ENCODE peak calls at places on chromosomes 5 and 9, in six cellular contexts. One of them, this sample, is unnamed.
A peak's percentile ranks its signal among the peaks of the same experiment; 100 is the strongest.

GRCh38 chr5:132737982-132738770 is 830 bp upstream of the KIF3A start:
- DNase-seq in CD8-positive, alpha-beta T cell: no peak
- DNase-seq in gastrocnemius medialis: no peak
- DNase-seq in lung: no peak
- DNase-seq in uterus: no peak
- DNase-seq in sigmoid colon: no peak
- DNase-seq in this sample: no peak

GRCh38 chr9:135504262-135505229 is 4.1 kb downstream of the MRPS2 start:
- DNase-seq in CD8-positive, alpha-beta T cell: peak; percentile 58
- DNase-seq in gastrocnemius medialis: peak; percentile 16
- DNase-seq in lung: peak; percentile 51
- DNase-seq in uterus: peak; percentile 37
- DNase-seq in sigmoid colon: peak; percentile 74
- DNase-seq in this sample: no peak

GRCh38 chr5:133818031-133818431 is 150.4 kb downstream of the C5orf15 start:
- DNase-seq in CD8-positive, alpha-beta T cell: no peak
- DNase-seq in gastrocnemius medialis: peak; percentile 92
- DNase-seq in lung: no peak
- DNase-seq in uterus: peak; percentile 52
- DNase-seq in sigmoid colon: peak; percentile 78
- DNase-seq in this sample: peak; percentile 32

GRCh38 chr5:134162592-134162991 is 14.2 kb downstream of the SKP1 start:
- DNase-seq in CD8-positive, alpha-beta T cell: no peak
- DNase-seq in gastrocnemius medialis: no peak
- DNase-seq in lung: no peak
- DNase-seq in uterus: no peak
- DNase-seq in sigmoid colon: no peak
- DNase-seq in this sample: no peak

GRCh38 chr5:50767588-50767987 is 101.2 kb downstream of the PARP8 start:
- DNase-seq in CD8-positive, alpha-beta T cell: no peak
- DNase-seq in gastrocnemius medialis: no peak
- DNase-seq in lung: no peak
- DNase-seq in uterus: no peak
- DNase-seq in sigmoid colon: no peak
- DNase-seq in this sample: no peak

GRCh38 chr9:107750741-107751521 is 261.4 kb upstream of the KLF4 start:
- DNase-seq in CD8-positive, alpha-beta T cell: no peak
- DNase-seq in gastrocnemius medialis: peak; percentile 88
- DNase-seq in lung: peak; percentile 75
- DNase-seq in uterus: peak; percentile 90
- DNase-seq in sigmoid colon: peak; percentile 96
- DNase-seq in this sample: peak; percentile 97

GRCh38 chr9:131661954-131662621 is 77.8 kb downstream of the RAPGEF1 start:
- DNase-seq in CD8-positive, alpha-beta T cell: peak; percentile 74
- DNase-seq in gastrocnemius medialis: no peak
- DNase-seq in lung: no peak
- DNase-seq in uterus: no peak
- DNase-seq in sigmoid colon: no peak
- DNase-seq in this sample: no peak

GRCh38 chr9:38249587-38250210 is 142.8 kb upstream of the ALDH1B1 start:
- DNase-seq in CD8-positive, alpha-beta T cell: no peak
- DNase-seq in gastrocnemius medialis: no peak
- DNase-seq in lung: no peak
- DNase-seq in uterus: no peak
- DNase-seq in sigmoid colon: no peak
- DNase-seq in this sample: peak; percentile 39

GRCh38 chr5:174608631-174609097 is 115.7 kb upstream of the MSX2 start:
- DNase-seq in CD8-positive, alpha-beta T cell: no peak
- DNase-seq in gastrocnemius medialis: no peak
- DNase-seq in lung: peak; percentile 68
- DNase-seq in uterus: peak; percentile 14
- DNase-seq in sigmoid colon: peak; percentile 70
- DNase-seq in this sample: peak; percentile 31

GRCh38 chr5:134130239-134130945 is 15.9 kb downstream of the TCF7 start:
- DNase-seq in CD8-positive, alpha-beta T cell: peak; percentile 30
- DNase-seq in gastrocnemius medialis: no peak
- DNase-seq in lung: no peak
- DNase-seq in uterus: no peak
- DNase-seq in sigmoid colon: no peak
- DNase-seq in this sample: no peak

GRCh38 chr5:138441221-138441620 is 2.4 kb downstream of the REEP2 start:
- DNase-seq in CD8-positive, alpha-beta T cell: no peak
- DNase-seq in gastrocnemius medialis: no peak
- DNase-seq in lung: no peak
- DNase-seq in uterus: no peak
- DNase-seq in sigmoid colon: no peak
- DNase-seq in this sample: peak; percentile 54

DNA sequence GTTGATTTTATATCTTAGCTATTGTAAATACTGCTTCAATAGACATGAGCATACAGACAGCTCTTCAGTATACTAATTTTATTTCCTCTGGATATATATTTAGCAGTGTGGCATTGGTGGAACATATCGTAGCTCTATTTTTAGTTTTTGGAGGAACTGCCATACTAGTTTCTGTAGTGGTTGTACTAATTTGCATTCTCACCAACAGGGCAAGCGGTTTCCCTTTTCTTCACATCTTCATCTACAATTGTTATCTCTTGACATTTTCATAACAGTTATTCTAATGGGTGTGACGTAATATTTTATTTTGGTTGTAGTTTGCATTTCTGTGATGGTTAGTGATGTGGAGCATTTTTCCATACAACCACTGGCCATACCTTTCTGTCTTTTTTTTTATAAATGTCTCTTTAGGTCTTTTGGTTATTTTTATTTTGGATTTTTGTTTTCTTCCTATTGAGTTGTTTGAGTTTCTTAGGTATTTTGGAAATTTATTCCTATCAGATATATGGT is 32.5 kb downstream of the TAF11L14 start:
- DNase-seq in CD8-positive, alpha-beta T cell: no peak
- DNase-seq in gastrocnemius medialis: no peak
- DNase-seq in lung: no peak
- DNase-seq in uterus: no peak
- DNase-seq in sigmoid colon: no peak
- DNase-seq in this sample: no peak
- TF ChIP-seq CTCF in CD8-positive, alpha-beta T cell: no peak
- TF ChIP-seq CTCF in gastrocnemius medialis: no peak
- TF ChIP-seq CTCF in lung: no peak
- TF ChIP-seq CTCF in uterus: no peak
- TF ChIP-seq CTCF in sigmoid colon: no peak
- TF ChIP-seq CTCF in this sample: no peak

GRCh38 chr5:181186022-181186421 is 19.0 kb downstream of the TRIM7 start:
- DNase-seq in CD8-positive, alpha-beta T cell: no peak
- DNase-seq in gastrocnemius medialis: no peak
- DNase-seq in lung: no peak
- DNase-seq in uterus: no peak
- DNase-seq in sigmoid colon: no peak
- DNase-seq in this sample: no peak

GRCh38 chr5:181186902-181187499 is 18.0 kb downstream of the TRIM7 start:
- DNase-seq in CD8-positive, alpha-beta T cell: no peak
- DNase-seq in gastrocnemius medialis: no peak
- DNase-seq in lung: no peak
- DNase-seq in uterus: no peak
- DNase-seq in sigmoid colon: no peak
- DNase-seq in this sample: no peak

GRCh38 chr5:181185560-181185959 is 19.4 kb downstream of the TRIM7 start:
- DNase-seq in CD8-positive, alpha-beta T cell: no peak
- DNase-seq in gastrocnemius medialis: no peak
- DNase-seq in lung: no peak
- DNase-seq in uterus: no peak
- DNase-seq in sigmoid colon: no peak
- DNase-seq in this sample: no peak

GRCh38 chr5:181187500-181188213 is 17.3 kb downstream of the TRIM7 start:
- DNase-seq in CD8-positive, alpha-beta T cell: peak; percentile 57
- DNase-seq in gastrocnemius medialis: no peak
- DNase-seq in lung: peak; percentile 69
- DNase-seq in uterus: peak; percentile 83
- DNase-seq in sigmoid colon: peak; percentile 91
- DNase-seq in this sample: no peak

GRCh38 chr5:181184845-181185216 is 20.2 kb downstream of the TRIM7 start:
- DNase-seq in CD8-positive, alpha-beta T cell: no peak
- DNase-seq in gastrocnemius medialis: no peak
- DNase-seq in lung: no peak
- DNase-seq in uterus: no peak
- DNase-seq in sigmoid colon: no peak
- DNase-seq in this sample: no peak
- H3K4me3 ChIP-seq in CD8-positive, alpha-beta T cell: peak overlapping the region; percentile 59
- H3K4me3 ChIP-seq in gastrocnemius medialis: peak overlapping the region; percentile 47
- H3K4me3 ChIP-seq in lung: no peak overlapping the region
- H3K4me3 ChIP-seq in uterus: no peak overlapping the region
- H3K4me3 ChIP-seq in sigmoid colon: no peak overlapping the region
- H3K4me3 ChIP-seq in this sample: peak overlapping the region; percentile 63

DNA sequence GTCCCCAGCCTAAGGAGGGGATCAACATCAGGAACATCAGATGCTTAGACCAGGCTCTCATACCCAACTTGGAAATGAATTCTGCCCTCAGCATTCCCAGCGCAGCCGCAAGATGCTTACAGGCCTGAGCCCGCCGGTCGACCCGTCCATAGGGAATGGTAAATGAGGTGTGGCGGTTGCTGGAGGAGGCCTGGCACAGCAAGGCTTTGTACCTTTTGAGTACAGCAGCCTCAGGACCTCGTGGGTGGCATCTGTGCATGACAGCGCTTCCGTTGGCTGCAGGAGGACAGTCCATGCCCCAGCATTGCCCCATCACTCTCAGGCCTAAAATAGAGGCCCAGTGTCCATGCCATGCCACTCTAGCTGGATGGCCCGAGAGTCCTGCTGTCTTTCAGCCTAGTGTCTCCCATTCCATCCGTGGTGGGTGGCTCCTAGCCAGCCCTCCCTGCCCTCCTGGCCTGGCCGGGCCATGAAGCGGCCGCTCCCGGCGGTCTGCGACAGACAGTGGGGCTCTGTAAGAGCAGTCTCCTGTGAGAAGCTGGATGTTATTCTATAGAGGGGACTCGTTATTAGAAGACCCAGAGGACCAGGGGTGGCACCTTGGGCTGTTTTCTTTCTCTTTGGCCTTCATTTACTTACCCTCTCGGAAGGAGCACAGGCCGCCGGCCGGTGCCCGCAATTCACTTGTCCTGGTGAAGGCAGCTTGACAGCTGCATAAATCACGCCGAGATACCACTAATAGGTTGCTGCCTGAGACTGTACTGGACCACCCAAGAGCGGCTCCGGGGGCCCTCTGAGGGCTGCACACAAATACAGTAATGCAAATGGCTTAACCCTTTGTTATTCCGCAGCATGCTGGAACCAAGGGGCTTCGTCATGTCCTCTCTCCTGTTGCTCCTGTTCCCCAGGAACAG is 223.5 kb upstream of the TUT7 start:
- DNase-seq in CD8-positive, alpha-beta T cell: no peak
- DNase-seq in gastrocnemius medialis: no peak
- DNase-seq in lung: no peak
- DNase-seq in uterus: no peak
- DNase-seq in sigmoid colon: no peak
- DNase-seq in this sample: no peak
- H3K4me1 ChIP-seq in CD8-positive, alpha-beta T cell: no peaks in the 10 kb centered on the region
- H3K4me1 ChIP-seq in gastrocnemius medialis: peaks cover 3% of the 10 kb centered on the region
- H3K4me1 ChIP-seq in lung: peaks cover 1% of the 10 kb centered on the region
- H3K4me1 ChIP-seq in uterus: no peaks in the 10 kb centered on the region
- H3K4me1 ChIP-seq in sigmoid colon: peaks cover 12% of the 10 kb centered on the region
- H3K4me1 ChIP-seq in this sample: no peaks in the 10 kb centered on the region

GRCh38 chr5:77015938-77016569 is 14.2 kb upstream of the AGGF1 start:
- DNase-seq in CD8-positive, alpha-beta T cell: no peak
- DNase-seq in gastrocnemius medialis: no peak
- DNase-seq in lung: no peak
- DNase-seq in uterus: no peak
- DNase-seq in sigmoid colon: no peak
- DNase-seq in this sample: no peak
- TF ChIP-seq CTCF in CD8-positive, alpha-beta T cell: peak; percentile 18
- TF ChIP-seq CTCF in gastrocnemius medialis: no peak
- TF ChIP-seq CTCF in lung: no peak
- TF ChIP-seq CTCF in uterus: peak; percentile 23
- TF ChIP-seq CTCF in sigmoid colon: no peak
- TF ChIP-seq CTCF in this sample: no peak

DNA sequence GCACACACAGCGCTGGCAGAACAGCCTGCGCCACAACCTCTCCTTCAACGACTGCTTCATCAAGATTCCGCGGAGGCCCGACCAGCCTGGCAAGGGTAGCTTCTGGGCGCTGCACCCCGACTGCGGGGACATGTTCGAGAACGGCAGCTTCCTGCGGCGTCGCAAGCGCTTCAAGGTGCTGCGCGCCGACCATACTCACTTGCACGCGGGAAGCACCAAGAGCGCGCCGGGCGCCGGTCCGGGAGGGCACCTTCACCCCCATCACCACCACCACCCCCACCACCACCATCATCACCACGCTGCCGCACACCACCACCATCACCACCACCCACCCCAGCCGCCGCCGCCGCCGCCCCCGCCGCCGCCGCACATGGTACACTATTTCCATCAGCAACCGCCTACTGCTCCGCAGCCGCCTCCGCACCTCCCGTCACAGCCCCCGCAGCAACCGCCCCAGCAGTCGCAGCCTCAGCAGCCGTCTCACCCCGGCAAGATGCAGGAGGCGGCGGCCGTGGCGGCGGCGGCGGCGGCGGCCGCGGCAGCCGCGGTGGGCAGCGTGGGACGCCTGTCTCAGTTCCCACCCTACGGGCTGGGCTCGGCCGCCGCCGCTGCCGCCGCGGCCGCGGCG is 469 bp downstream of the FOXB2 start:
- DNase-seq in CD8-positive, alpha-beta T cell: no peak
- DNase-seq in gastrocnemius medialis: no peak
- DNase-seq in lung: no peak
- DNase-seq in uterus: no peak
- DNase-seq in sigmoid colon: no peak
- DNase-seq in this sample: no peak
- H3K4me3 ChIP-seq in CD8-positive, alpha-beta T cell: no peak overlapping the region
- H3K4me3 ChIP-seq in gastrocnemius medialis: peak overlapping the region; percentile 18
- H3K4me3 ChIP-seq in lung: no peak overlapping the region
- H3K4me3 ChIP-seq in uterus: no peak overlapping the region
- H3K4me3 ChIP-seq in sigmoid colon: no peak overlapping the region
- H3K4me3 ChIP-seq in this sample: peak overlapping the region; percentile 50

GRCh38 chr5:135396459-135397055 is 2.5 kb downstream of the MACROH2A1 start:
- DNase-seq in CD8-positive, alpha-beta T cell: no peak
- DNase-seq in gastrocnemius medialis: no peak
- DNase-seq in lung: no peak
- DNase-seq in uterus: no peak
- DNase-seq in sigmoid colon: no peak
- DNase-seq in this sample: no peak
- H3K4me1 ChIP-seq in CD8-positive, alpha-beta T cell: peaks cover 37% of the 10 kb centered on the region
- H3K4me1 ChIP-seq in gastrocnemius medialis: peaks cover 69% of the 10 kb centered on the region
- H3K4me1 ChIP-seq in lung: peaks cover 30% of the 10 kb centered on the region
- H3K4me1 ChIP-seq in uterus: no peaks in the 10 kb centered on the region
- H3K4me1 ChIP-seq in sigmoid colon: peaks cover 73% of the 10 kb centered on the region
- H3K4me1 ChIP-seq in this sample: peaks cover 10% of the 10 kb centered on the region

DNA sequence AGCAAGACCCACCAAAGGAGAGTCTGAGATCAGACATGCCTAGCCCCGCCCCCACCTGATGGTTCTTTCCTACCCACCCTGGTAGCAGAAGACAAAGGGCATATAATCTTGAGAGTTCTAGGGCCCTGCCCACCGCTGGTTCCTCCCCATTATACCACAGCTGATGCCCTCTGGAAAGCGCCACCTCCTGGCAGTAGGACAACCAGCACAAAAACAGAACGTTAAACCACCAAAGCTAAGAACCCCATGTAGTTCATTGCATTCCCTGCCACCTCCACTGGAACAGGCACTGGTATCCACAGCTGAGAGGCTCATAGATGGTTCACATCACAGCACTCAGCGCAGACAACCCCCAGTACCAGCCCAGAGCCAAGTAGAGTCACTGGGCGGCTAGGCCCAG is 81.2 kb upstream of the TRPC7 start:
- DNase-seq in CD8-positive, alpha-beta T cell: no peak
- DNase-seq in gastrocnemius medialis: no peak
- DNase-seq in lung: no peak
- DNase-seq in uterus: no peak
- DNase-seq in sigmoid colon: no peak
- DNase-seq in this sample: no peak
- TF ChIP-seq CTCF in CD8-positive, alpha-beta T cell: no peak
- TF ChIP-seq CTCF in gastrocnemius medialis: no peak
- TF ChIP-seq CTCF in lung: no peak
- TF ChIP-seq CTCF in uterus: no peak
- TF ChIP-seq CTCF in sigmoid colon: no peak
- TF ChIP-seq CTCF in this sample: no peak

GRCh38 chr5:88674262-88675158 is 208.5 kb downstream of the MEF2C start:
- DNase-seq in CD8-positive, alpha-beta T cell: no peak
- DNase-seq in gastrocnemius medialis: no peak
- DNase-seq in lung: no peak
- DNase-seq in uterus: no peak
- DNase-seq in sigmoid colon: no peak
- DNase-seq in this sample: no peak
- H3K4me3 ChIP-seq in CD8-positive, alpha-beta T cell: peak overlapping the region; percentile 34
- H3K4me3 ChIP-seq in gastrocnemius medialis: peak overlapping the region; percentile 47
- H3K4me3 ChIP-seq in lung: peak overlapping the region; percentile 26
- H3K4me3 ChIP-seq in uterus: peak overlapping the region; percentile 6
- H3K4me3 ChIP-seq in sigmoid colon: peak overlapping the region; percentile 12
- H3K4me3 ChIP-seq in this sample: peak overlapping the region; percentile 57

This sample was measured in ascending aorta.